ENCODE peak calls at places on chromosomes 3 and 15, in six cellular contexts. D, T, A, B, Y and X are unnamed samples.

GRCh38 chr15:48086582-48086981 is 34.2 kb upstream of the SLC24A5 start:
- DNase-seq in D (no peak), T (no peak), A (no peak), B (no peak), Y (no peak), X (no peak)

GRCh38 chr15:89203705-89204273 is 17.6 kb downstream of the RLBP1 start:
- DNase-seq in D (no peak), T (no peak), A (no peak), B (no peak), Y (no peak), X (no peak)

GRCh38 chr3:172082269-172082668 is 42.9 kb downstream of the FNDC3B start:
- DNase-seq in D (peak; percentile 87), T (no peak), A (no peak), B (no peak), Y (peak; percentile 48), X (peak; percentile 38)

GRCh38 chr15:76234337-76234889 is 76.9 kb downstream of the ETFA start:
- DNase-seq in D (no peak), T (no peak), A (no peak), B (no peak), Y (no peak), X (no peak)

GRCh38 chr3:183502237-183502636 is 53.3 kb downstream of the KLHL6 start:
- DNase-seq in D (no peak), T (no peak), A (no peak), B (no peak), Y (no peak), X (no peak)

GRCh38 chr15:98786706-98787105 is 138.4 kb downstream of the IGF1R start:
- DNase-seq in D (no peak), T (no peak), A (no peak), B (no peak), Y (no peak), X (no peak)

GRCh38 chr3:53708001-53708621 is 138.1 kb downstream of the CHDH start:
- DNase-seq in D (no peak), T (no peak), A (no peak), B (no peak), Y (no peak), X (peak; percentile 59)

GRCh38 chr3:157755254-157755653 is 252.0 kb upstream of the VEPH1 start:
- DNase-seq in D (no peak), T (no peak), A (no peak), B (no peak), Y (no peak), X (no peak)

GRCh38 chr3:52047295-52047960 is 8.9 kb downstream of the DUSP7 start:
- DNase-seq in D (no peak), T (no peak), A (no peak), B (no peak), Y (no peak), X (no peak)

GRCh38 chr3:52221563-52222318 is 3.7 kb downstream of the TLR9 start:
- DNase-seq in D (no peak), T (no peak), A (no peak), B (no peak), Y (no peak), X (peak; percentile 33)

GRCh38 chr3:134029734-134030381 is at the start of gene SLCO2A1:
- DNase-seq in D (peak; percentile 62), T (peak; percentile 41), A (peak; percentile 37), B (peak; percentile 26), Y (no peak), X (no peak)

GRCh38 chr3:16807441-16807840 is 77.3 kb upstream of the PLCL2 start:
- DNase-seq in D (no peak), T (no peak), A (no peak), B (no peak), Y (no peak), X (no peak)

GRCh38 chr3:55286695-55287094 is 200.4 kb downstream of the WNT5A start:
- DNase-seq in D (no peak), T (no peak), A (no peak), B (no peak), Y (no peak), X (no peak)

GRCh38 chr3:70992557-70992956 is 591.0 kb downstream of the FOXP1 start:
- DNase-seq in D (no peak), T (no peak), A (no peak), B (no peak), Y (no peak), X (no peak)

GRCh38 chr3:8557298-8557697 is 55.7 kb downstream of the LMCD1 start:
- DNase-seq in D (peak; percentile 75), T (peak; percentile 68), A (no peak), B (no peak), Y (peak; percentile 48), X (peak; percentile 59)

GRCh38 chr3:58059349-58060321 is 51.4 kb downstream of the FLNB start:
- DNase-seq in D (peak; percentile 91), T (peak; percentile 92), A (no peak), B (peak; percentile 37), Y (no peak), X (no peak)

GRCh38 chr15:74193305-74193718 is 9.3 kb downstream of the STRA6 start:
- DNase-seq in D (no peak), T (peak; percentile 47), A (no peak), B (no peak), Y (no peak), X (no peak)

GRCh38 chr15:66862111-66862815 is 160.2 kb downstream of the SMAD6 start:
- DNase-seq in D (no peak), T (no peak), A (no peak), B (no peak), Y (no peak), X (no peak)

GRCh38 chr3:34258271-34259015 is 460.0 kb downstream of the PDCD6IP start:
- DNase-seq in D (no peak), T (no peak), A (no peak), B (no peak), Y (no peak), X (no peak)

GRCh38 chr3:176046717-176047116 is 1150.6 kb downstream of the TBL1XR1 start:
- DNase-seq in D (no peak), T (no peak), A (no peak), B (no peak), Y (no peak), X (no peak)

GRCh38 chr15:76996526-76997401 is 1.8 kb downstream of the PSTPIP1 start:
- DNase-seq in D (peak; percentile 65), T (no peak), A (no peak), B (no peak), Y (no peak), X (no peak)

GRCh38 chr3:21835266-21835665 is 84.3 kb upstream of the ZNF385D start:
- DNase-seq in D (no peak), T (no peak), A (no peak), B (no peak), Y (no peak), X (no peak)

GRCh38 chr3:10744098-10744465 is 71.9 kb upstream of the SLC6A11 start:
- DNase-seq in D (no peak), T (no peak), A (no peak), B (no peak), Y (no peak), X (no peak)

GRCh38 chr3:55631766-55632331 is 144.7 kb upstream of the WNT5A start:
- DNase-seq in D (no peak), T (no peak), A (no peak), B (no peak), Y (no peak), X (no peak)

GRCh38 chr3:66376568-66376967 is 124.3 kb downstream of the LRIG1 start:
- DNase-seq in D (no peak), T (peak; percentile 76), A (no peak), B (peak; percentile 58), Y (no peak), X (no peak)

GRCh38 chr3:32592696-32593353 is 22.2 kb upstream of the DYNC1LI1 start:
- DNase-seq in D (no peak), T (no peak), A (no peak), B (no peak), Y (no peak), X (no peak)

GRCh38 chr3:107826727-107827126 is 264.1 kb downstream of the CD47 start:
- DNase-seq in D (no peak), T (peak; percentile 43), A (no peak), B (no peak), Y (no peak), X (peak; percentile 25)

GRCh38 chr3:114274929-114275328 is 18.9 kb upstream of the TIGIT start:
- DNase-seq in D (no peak), T (no peak), A (no peak), B (no peak), Y (no peak), X (no peak)

DNA sequence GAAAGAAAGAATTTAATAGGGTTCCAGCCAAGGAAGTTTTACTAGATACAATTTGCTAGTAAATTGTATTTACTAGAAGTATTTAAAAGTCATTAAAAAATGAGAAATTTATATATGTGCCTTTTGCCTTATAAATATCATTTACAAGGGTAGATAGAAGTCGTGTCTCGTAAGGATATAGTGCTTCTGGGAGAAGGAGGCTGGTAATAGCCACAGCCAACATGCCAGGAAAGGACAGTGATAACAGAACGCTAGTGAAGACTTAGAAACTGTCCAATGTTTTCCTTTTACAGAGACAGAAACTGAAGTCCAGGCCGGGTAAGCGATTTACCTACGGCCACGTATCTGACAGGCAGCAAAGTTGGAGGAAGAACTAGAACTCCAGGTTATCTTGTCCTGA is 113.5 kb upstream of the LRRN1 start:
- DNase-seq in D (no peak), T (no peak), A (no peak), B (no peak), Y (no peak), X (no peak)
- H3K27me3 ChIP-seq in D (no peaks in the 10 kb centered on the region), T (no peaks in the 10 kb centered on the region), A (no peaks in the 10 kb centered on the region), B (no peaks in the 10 kb centered on the region), Y (no peaks in the 10 kb centered on the region), X (no peaks in the 10 kb centered on the region)

GRCh38 chr3:13687409-13687989 is 138.6 kb downstream of the FBLN2 start:
- DNase-seq in D (no peak), T (no peak), A (no peak), B (no peak), Y (no peak), X (no peak)
- H3K27me3 ChIP-seq in D (no peaks in the 10 kb centered on the region), T (no peaks in the 10 kb centered on the region), A (no peaks in the 10 kb centered on the region), B (no peaks in the 10 kb centered on the region), Y (no peaks in the 10 kb centered on the region), X (no peaks in the 10 kb centered on the region)

DNA sequence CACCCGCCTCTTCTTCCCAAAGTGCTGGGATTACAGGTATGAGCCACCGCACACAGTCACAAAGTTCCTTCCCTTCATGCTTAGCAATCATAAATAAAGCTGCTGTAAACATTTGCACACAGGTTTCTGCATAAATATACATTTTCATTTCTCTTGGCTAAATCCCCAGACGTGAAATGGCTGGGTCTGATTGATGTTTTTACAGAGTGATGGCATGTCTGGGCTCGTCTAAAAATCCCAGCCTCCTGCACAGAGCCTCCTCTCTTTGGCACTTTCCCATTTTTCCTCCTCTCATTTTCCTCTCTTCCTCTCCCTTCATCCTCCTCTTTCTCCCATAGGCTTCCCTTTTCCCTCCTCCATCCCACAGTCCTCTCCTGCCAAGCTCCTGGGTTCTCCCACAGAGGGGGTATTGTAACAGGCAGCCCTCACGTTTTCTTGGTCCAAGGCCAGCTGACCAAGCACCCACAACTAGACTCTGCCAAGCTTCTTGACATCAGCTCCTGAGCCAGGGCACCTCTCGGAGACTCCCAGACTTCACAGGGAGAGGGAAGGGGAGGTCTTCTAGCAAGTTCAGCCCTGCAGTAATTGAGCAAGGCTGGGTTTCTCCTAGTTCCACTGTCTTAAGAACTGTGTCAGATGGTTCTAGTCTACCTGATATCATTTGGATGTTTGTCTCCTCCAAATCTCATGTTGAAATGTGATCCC is 10.5 kb upstream of the PLA2G4E start:
- DNase-seq in D (no peak), T (no peak), A (no peak), B (no peak), Y (no peak), X (no peak)
- H3K27me3 ChIP-seq in D (no peaks in the 10 kb centered on the region), T (no peaks in the 10 kb centered on the region), A (no peaks in the 10 kb centered on the region), B (no peaks in the 10 kb centered on the region), Y (no peaks in the 10 kb centered on the region), X (no peaks in the 10 kb centered on the region)

GRCh38 chr3:112197131-112197530 is 64.1 kb upstream of the GCSAM start:
- DNase-seq in D (no peak), T (no peak), A (no peak), B (no peak), Y (no peak), X (no peak)
- H3K27me3 ChIP-seq in D (no peaks in the 10 kb centered on the region), T (no peaks in the 10 kb centered on the region), A (no peaks in the 10 kb centered on the region), B (no peaks in the 10 kb centered on the region), Y (no peaks in the 10 kb centered on the region), X (no peaks in the 10 kb centered on the region)

GRCh38 chr15:31306426-31307269 is 20.0 kb upstream of the KLF13 start:
- DNase-seq in D (peak; percentile 66), T (no peak), A (peak; percentile 90), B (no peak), Y (no peak), X (peak; percentile 67)
- H3K27me3 ChIP-seq in D (no peaks in the 10 kb centered on the region), T (no peaks in the 10 kb centered on the region), A (no peaks in the 10 kb centered on the region), B (no peaks in the 10 kb centered on the region), Y (peaks cover 3% of the 10 kb centered on the region), X (no peaks in the 10 kb centered on the region)